ENCODE peak calls at places on chromosomes 7 and 10, in five cellular contexts. One of them, this sample, is unnamed.
A peak's percentile ranks its signal among the peaks of the same experiment; 100 is the strongest.

GRCh38 chr7:70376561-70377031 is 755.3 kb upstream of the GALNT17 start:
- DNase-seq in H9: no peak
- DNase-seq in neuronal stem cell: no peak
- DNase-seq in IMR-90: no peak
- DNase-seq in trophoblast cell: no peak
- DNase-seq in this sample: no peak

GRCh38 chr7:148697256-148697841 is 1.4 kb upstream of the CUL1 start:
- DNase-seq in H9: no peak
- DNase-seq in neuronal stem cell: no peak
- DNase-seq in IMR-90: peak; percentile 63
- DNase-seq in trophoblast cell: peak; percentile 37
- DNase-seq in this sample: peak; percentile 50

GRCh38 chr7:132518102-132518838 is 58.0 kb downstream of the PLXNA4 start:
- DNase-seq in H9: peak; percentile 72
- DNase-seq in neuronal stem cell: no peak
- DNase-seq in IMR-90: no peak
- DNase-seq in trophoblast cell: peak; percentile 51
- DNase-seq in this sample: no peak

GRCh38 chr10:2928219-2928840 is 139.0 kb upstream of the PFKP start:
- DNase-seq in H9: peak; percentile 82
- DNase-seq in neuronal stem cell: peak; percentile 74
- DNase-seq in IMR-90: peak; percentile 64
- DNase-seq in trophoblast cell: peak; percentile 79
- DNase-seq in this sample: peak; percentile 64

GRCh38 chr7:32293833-32294232 is 196.3 kb downstream of the LSM5 start:
- DNase-seq in H9: no peak
- DNase-seq in neuronal stem cell: no peak
- DNase-seq in IMR-90: no peak
- DNase-seq in trophoblast cell: no peak
- DNase-seq in this sample: no peak

GRCh38 chr10:70191906-70192305 is 21.6 kb upstream of the SAR1A start:
- DNase-seq in H9: no peak
- DNase-seq in neuronal stem cell: no peak
- DNase-seq in IMR-90: peak; percentile 95
- DNase-seq in trophoblast cell: peak; percentile 92
- DNase-seq in this sample: peak; percentile 95

GRCh38 chr10:68099736-68100135 is 9.6 kb upstream of the MYPN start:
- DNase-seq in H9: no peak
- DNase-seq in neuronal stem cell: no peak
- DNase-seq in IMR-90: peak; percentile 89
- DNase-seq in trophoblast cell: peak; percentile 30
- DNase-seq in this sample: peak; percentile 65

GRCh38 chr7:84729284-84729683 is 457.6 kb downstream of the SEMA3D start:
- DNase-seq in H9: no peak
- DNase-seq in neuronal stem cell: no peak
- DNase-seq in IMR-90: peak; percentile 91
- DNase-seq in trophoblast cell: peak; percentile 70
- DNase-seq in this sample: peak; percentile 37

GRCh38 chr10:92691042-92691590 is 1.4 kb downstream of the HHEX start:
- DNase-seq in H9: peak; percentile 45
- DNase-seq in neuronal stem cell: no peak
- DNase-seq in IMR-90: no peak
- DNase-seq in trophoblast cell: no peak
- DNase-seq in this sample: peak; percentile 47

GRCh38 chr7:23184709-23185354 is 3.0 kb downstream of the NUP42 start:
- DNase-seq in H9: no peak
- DNase-seq in neuronal stem cell: no peak
- DNase-seq in IMR-90: peak; percentile 51
- DNase-seq in trophoblast cell: peak; percentile 63
- DNase-seq in this sample: peak; percentile 65

GRCh38 chr7:140901946-140902304 is 22.8 kb downstream of the BRAF start:
- DNase-seq in H9: no peak
- DNase-seq in neuronal stem cell: no peak
- DNase-seq in IMR-90: no peak
- DNase-seq in trophoblast cell: no peak
- DNase-seq in this sample: no peak

GRCh38 chr10:104340099-104340594 is 1.9 kb upstream of the ITPRIP start:
- DNase-seq in H9: no peak
- DNase-seq in neuronal stem cell: no peak
- DNase-seq in IMR-90: no peak
- DNase-seq in trophoblast cell: no peak
- DNase-seq in this sample: no peak

GRCh38 chr10:104336829-104337526 is 1.3 kb downstream of the ITPRIP start:
- DNase-seq in H9: no peak
- DNase-seq in neuronal stem cell: no peak
- DNase-seq in IMR-90: peak; percentile 80
- DNase-seq in trophoblast cell: peak; percentile 81
- DNase-seq in this sample: peak; percentile 88

GRCh38 chr10:104337527-104337984 is 709 bp downstream of the ITPRIP start:
- DNase-seq in H9: peak; percentile 58
- DNase-seq in neuronal stem cell: no peak
- DNase-seq in IMR-90: peak; percentile 37
- DNase-seq in trophoblast cell: peak; percentile 88
- DNase-seq in this sample: no peak

GRCh38 chr10:104339469-104340098 is 1.3 kb upstream of the ITPRIP start:
- DNase-seq in H9: peak; percentile 31
- DNase-seq in neuronal stem cell: no peak
- DNase-seq in IMR-90: peak; percentile 77
- DNase-seq in trophoblast cell: peak; percentile 57
- DNase-seq in this sample: peak; percentile 82

GRCh38 chr10:104337985-104338735 is at the start of gene ITPRIP:
- DNase-seq in H9: peak; percentile 68
- DNase-seq in neuronal stem cell: peak; percentile 73
- DNase-seq in IMR-90: peak; percentile 87
- DNase-seq in trophoblast cell: peak; percentile 73
- DNase-seq in this sample: peak; percentile 90
- H4K91ac ChIP-seq in H9: no peak within 1 kb of the TSS
- H4K91ac ChIP-seq in neuronal stem cell: peak within 1 kb of the TSS; percentile 13
- H4K91ac ChIP-seq in IMR-90: peak within 1 kb of the TSS; percentile 99
- H4K91ac ChIP-seq in trophoblast cell: peak within 1 kb of the TSS; percentile 97
- H4K91ac ChIP-seq in this sample: peak within 1 kb of the TSS; percentile 97

GRCh38 chr7:124782335-124782734 is 16.7 kb upstream of the GPR37 start:
- DNase-seq in H9: no peak
- DNase-seq in neuronal stem cell: no peak
- DNase-seq in IMR-90: no peak
- DNase-seq in trophoblast cell: no peak
- DNase-seq in this sample: no peak
- H4K91ac ChIP-seq in H9: no peak overlapping the region
- H4K91ac ChIP-seq in neuronal stem cell: no peak overlapping the region
- H4K91ac ChIP-seq in IMR-90: no peak overlapping the region
- H4K91ac ChIP-seq in trophoblast cell: peak overlapping the region; percentile 70
- H4K91ac ChIP-seq in this sample: no peak overlapping the region

DNA sequence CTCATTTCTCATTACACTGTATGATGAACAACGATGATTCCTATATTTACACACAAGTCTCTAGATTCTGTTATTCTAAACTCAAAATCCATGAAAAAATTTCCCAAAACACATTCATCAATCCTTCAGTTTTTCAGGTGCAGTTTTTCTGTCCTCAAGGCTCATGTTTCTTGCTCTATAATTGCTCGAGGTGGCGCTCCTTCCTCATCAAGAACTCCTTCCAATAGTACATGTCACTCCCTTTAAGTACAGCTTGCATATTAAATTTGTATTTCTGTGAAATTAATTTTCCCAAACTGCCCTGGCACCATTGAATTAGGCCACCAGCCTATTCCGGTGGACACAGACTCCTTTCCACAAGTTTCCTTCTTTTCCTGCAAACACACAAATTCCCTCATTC is 188.7 kb upstream of the MINDY3 start:
- DNase-seq in H9: no peak
- DNase-seq in neuronal stem cell: no peak
- DNase-seq in IMR-90: no peak
- DNase-seq in trophoblast cell: no peak
- DNase-seq in this sample: no peak
- H4K91ac ChIP-seq in H9: no peak overlapping the region
- H4K91ac ChIP-seq in neuronal stem cell: no peak overlapping the region
- H4K91ac ChIP-seq in IMR-90: no peak overlapping the region
- H4K91ac ChIP-seq in trophoblast cell: no peak overlapping the region
- H4K91ac ChIP-seq in this sample: no peak overlapping the region

GRCh38 chr7:881441-882234 is 5.3 kb downstream of the GET4 start:
- DNase-seq in H9: no peak
- DNase-seq in neuronal stem cell: no peak
- DNase-seq in IMR-90: no peak
- DNase-seq in trophoblast cell: no peak
- DNase-seq in this sample: no peak
- H4K91ac ChIP-seq in H9: no peak overlapping the region
- H4K91ac ChIP-seq in neuronal stem cell: no peak overlapping the region
- H4K91ac ChIP-seq in IMR-90: no peak overlapping the region
- H4K91ac ChIP-seq in trophoblast cell: no peak overlapping the region
- H4K91ac ChIP-seq in this sample: no peak overlapping the region

GRCh38 chr7:47979145-47979831 is at the start of gene HUS1:
- DNase-seq in H9: peak; percentile 96
- DNase-seq in neuronal stem cell: peak; percentile 90
- DNase-seq in IMR-90: peak; percentile 81
- DNase-seq in trophoblast cell: peak; percentile 91
- DNase-seq in this sample: peak; percentile 83
- H4K91ac ChIP-seq in H9: no peak within 1 kb of the TSS
- H4K91ac ChIP-seq in neuronal stem cell: no peak within 1 kb of the TSS
- H4K91ac ChIP-seq in IMR-90: peak within 1 kb of the TSS; percentile 95
- H4K91ac ChIP-seq in trophoblast cell: peak within 1 kb of the TSS; percentile 31
- H4K91ac ChIP-seq in this sample: peak within 1 kb of the TSS; percentile 85

GRCh38 chr10:44316922-44317215 is 68.0 kb downstream of the CXCL12 start:
- DNase-seq in H9: no peak
- DNase-seq in neuronal stem cell: no peak
- DNase-seq in IMR-90: no peak
- DNase-seq in trophoblast cell: peak; percentile 55
- DNase-seq in this sample: no peak
- H4K91ac ChIP-seq in H9: no peak overlapping the region
- H4K91ac ChIP-seq in neuronal stem cell: no peak overlapping the region
- H4K91ac ChIP-seq in IMR-90: no peak overlapping the region
- H4K91ac ChIP-seq in trophoblast cell: no peak overlapping the region
- H4K91ac ChIP-seq in this sample: no peak overlapping the region

This sample was measured in mesenchymal stem cell.